ENCODE peak calls at places on chromosome 14, in ten cellular contexts. J is right lobe of liver, Y is lung, Q is bronchial epithelial cell, A is upper lobe of right lung, Z is left ventricle myocardium inferior, K is BJ, X is epithelial cell of esophagus, U is adrenal gland, F is AG09309. I is an unnamed sample.

GRCh38 chr14:56004807-56005579 is 113.2 kb upstream of the PELI2 start:
- DNase-seq in J (no peak), Y (no peak), Q (peak; percentile 70), A (no peak), Z (no peak), K (peak; percentile 35), X (peak; percentile 4), U (no peak), F (peak; percentile 67), I (no peak)

GRCh38 chr14:100989924-100990323 is 86.4 kb upstream of the RTL1 start:
- DNase-seq in J (no peak), Y (no peak), Q (peak; percentile 64), A (no peak), Z (no peak), K (no peak), X (peak; percentile 40), U (no peak), F (no peak), I (no peak)

GRCh38 chr14:35952584-35952983 is 126.4 kb downstream of the BRMS1L start:
- DNase-seq in J (no peak), Y (no peak), Q (no peak), A (no peak), Z (no peak), K (no peak), X (no peak), U (no peak), F (no peak), I (no peak)

GRCh38 chr14:95374262-95374997 is 54.7 kb upstream of the CLMN start:
- DNase-seq in J (no peak), Y (no peak), Q (no peak), A (no peak), Z (no peak), K (no peak), X (no peak), U (no peak), F (no peak), I (no peak)

GRCh38 chr14:65469903-65470302 is 57.4 kb downstream of the FUT8 start:
- DNase-seq in J (no peak), Y (no peak), Q (no peak), A (no peak), Z (no peak), K (no peak), X (no peak), U (no peak), F (no peak), I (no peak)

GRCh38 chr14:95197498-95198010 is 40.2 kb upstream of the DICER1 start:
- DNase-seq in J (no peak), Y (no peak), Q (peak; percentile 30), A (no peak), Z (no peak), K (no peak), X (peak; percentile 75), U (no peak), F (no peak), I (no peak)

GRCh38 chr14:89921346-89921745 is 33.2 kb downstream of the EFCAB11 start:
- DNase-seq in J (no peak), Y (no peak), Q (peak; percentile 50), A (no peak), Z (no peak), K (no peak), X (peak; percentile 42), U (no peak), F (no peak), I (no peak)

GRCh38 chr14:57046175-57046574 is 222.5 kb downstream of the EXOC5 start:
- DNase-seq in J (no peak), Y (no peak), Q (no peak), A (no peak), Z (no peak), K (no peak), X (no peak), U (no peak), F (no peak), I (no peak)

GRCh38 chr14:63676615-63677014 is 34.9 kb upstream of the WDR89 start:
- DNase-seq in J (no peak), Y (no peak), Q (no peak), A (no peak), Z (no peak), K (no peak), X (no peak), U (no peak), F (no peak), I (no peak)

GRCh38 chr14:89351364-89351957 is 65.6 kb downstream of the FOXN3 start:
- DNase-seq in J (peak; percentile 49), Y (peak; percentile 47), Q (no peak), A (peak; percentile 77), Z (no peak), K (no peak), X (no peak), U (no peak), F (no peak), I (peak; percentile 49)

GRCh38 chr14:72549848-72550247 is 344.1 kb downstream of the DPF3 start:
- DNase-seq in J (no peak), Y (no peak), Q (no peak), A (no peak), Z (no peak), K (no peak), X (peak; percentile 38), U (no peak), F (no peak), I (no peak)

GRCh38 chr14:66459603-66460002 is 26.6 kb upstream of the CCDC196 start:
- DNase-seq in J (no peak), Y (no peak), Q (no peak), A (no peak), Z (no peak), K (no peak), X (no peak), U (no peak), F (no peak), I (no peak)

DNA sequence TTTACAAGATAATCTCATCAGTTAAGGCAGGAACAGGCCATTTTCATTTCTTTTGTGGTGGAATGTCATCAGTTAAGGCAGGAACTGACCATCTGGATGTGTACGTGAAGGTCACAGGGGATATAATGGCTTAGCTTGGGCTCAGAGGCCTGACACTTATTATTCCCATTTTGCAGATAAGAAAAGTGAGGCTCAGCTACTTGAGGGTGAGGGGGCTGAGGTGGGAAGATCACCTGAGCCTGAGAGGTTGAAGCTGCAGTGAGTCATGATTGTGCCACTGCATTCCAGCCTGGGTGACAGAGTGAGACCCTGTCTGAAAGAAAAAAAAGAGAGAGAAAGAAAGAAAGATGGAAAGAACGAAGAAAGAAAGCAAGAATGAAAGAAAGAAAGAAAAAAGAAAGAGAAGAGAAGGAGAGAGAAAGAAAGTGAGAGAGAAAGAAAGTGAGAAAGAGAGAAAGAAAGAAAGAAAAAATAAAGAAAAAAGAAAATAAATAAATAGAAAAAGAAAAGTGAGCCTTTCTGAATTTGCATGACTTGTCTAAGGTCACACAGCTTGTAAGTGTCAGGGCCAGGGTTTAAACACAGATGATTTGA is 142.0 kb downstream of the TMEM30B start:
- DNase-seq in J (no peak), Y (no peak), Q (no peak), A (no peak), Z (no peak), K (no peak), X (no peak), U (no peak), F (no peak), I (no peak)
- H3K4me3 ChIP-seq in J (no peak overlapping the region), Y (no peak overlapping the region), Q (no peak overlapping the region), A (no peak overlapping the region), Z (no peak overlapping the region), K (no peak overlapping the region), X (no peak overlapping the region), U (no peak overlapping the region), F (no peak overlapping the region), I (no peak overlapping the region)

GRCh38 chr14:60485600-60486251 is at the start of gene C14orf39:
- DNase-seq in J (no peak), Y (no peak), Q (peak; percentile 51), A (no peak), Z (no peak), K (no peak), X (peak; percentile 46), U (no peak), F (no peak), I (no peak)
- H3K4me3 ChIP-seq in J (no peak within 1 kb of the TSS), Y (no peak within 1 kb of the TSS), Q (peak within 1 kb of the TSS; percentile 75), A (no peak within 1 kb of the TSS), Z (peak within 1 kb of the TSS; percentile 49), K (peak within 1 kb of the TSS; percentile 33), X (peak within 1 kb of the TSS; percentile 51), U (no peak within 1 kb of the TSS), F (peak within 1 kb of the TSS; percentile 9), I (no peak within 1 kb of the TSS)

GRCh38 chr14:67719866-67720265 is 18.2 kb downstream of the RDH12 start:
- DNase-seq in J (no peak), Y (no peak), Q (no peak), A (no peak), Z (no peak), K (no peak), X (peak; percentile 17), U (no peak), F (no peak), I (no peak)

GRCh38 chr14:67725171-67725570 is 23.5 kb downstream of the RDH12 start:
- DNase-seq in J (no peak), Y (no peak), Q (peak; percentile 71), A (no peak), Z (no peak), K (no peak), X (peak; percentile 86), U (no peak), F (no peak), I (no peak)

GRCh38 chr14:67718265-67718664 is 16.6 kb downstream of the RDH12 start:
- DNase-seq in J (no peak), Y (no peak), Q (no peak), A (no peak), Z (no peak), K (no peak), X (no peak), U (no peak), F (no peak), I (no peak)

GRCh38 chr14:67721851-67722250 is 20.2 kb downstream of the RDH12 start:
- DNase-seq in J (no peak), Y (no peak), Q (no peak), A (no peak), Z (no peak), K (no peak), X (no peak), U (no peak), F (no peak), I (no peak)

GRCh38 chr14:67722293-67722692 is 20.6 kb downstream of the RDH12 start:
- DNase-seq in J (peak; percentile 39), Y (no peak), Q (no peak), A (no peak), Z (peak; percentile 84), K (no peak), X (peak; percentile 25), U (peak; percentile 48), F (no peak), I (no peak)
- H3K4me3 ChIP-seq in J (no peak overlapping the region), Y (no peak overlapping the region), Q (no peak overlapping the region), A (no peak overlapping the region), Z (no peak overlapping the region), K (no peak overlapping the region), X (peak overlapping the region; percentile 32), U (no peak overlapping the region), F (no peak overlapping the region), I (no peak overlapping the region)

GRCh38 chr14:51627313-51627712 is 24.4 kb upstream of the FRMD6 start:
- DNase-seq in J (no peak), Y (no peak), Q (no peak), A (no peak), Z (no peak), K (no peak), X (no peak), U (no peak), F (no peak), I (no peak)
- H3K4me3 ChIP-seq in J (no peak overlapping the region), Y (no peak overlapping the region), Q (no peak overlapping the region), A (no peak overlapping the region), Z (no peak overlapping the region), K (no peak overlapping the region), X (no peak overlapping the region), U (no peak overlapping the region), F (no peak overlapping the region), I (no peak overlapping the region)

GRCh38 chr14:51653855-51654548 is 2.3 kb downstream of the FRMD6 start:
- DNase-seq in J (no peak), Y (no peak), Q (no peak), A (no peak), Z (no peak), K (no peak), X (no peak), U (no peak), F (no peak), I (no peak)
- H3K4me3 ChIP-seq in J (no peak overlapping the region), Y (no peak overlapping the region), Q (no peak overlapping the region), A (peak overlapping the region; percentile 81), Z (peak overlapping the region; percentile 95), K (peak overlapping the region; percentile 87), X (no peak overlapping the region), U (no peak overlapping the region), F (peak overlapping the region; percentile 77), I (no peak overlapping the region)

I was measured in NT2/D1.